ENCODE peak calls at places on chromosomes 6 and 20, in nine cellular contexts. E is neural progenitor cell; P is psoas muscle; V is Caco-2; T is cardiac muscle cell; Y is astrocyte; M is spleen; X is effector memory CD4-positive, alpha-beta T cell; S is pancreas. O is an unnamed sample. For H3K27me3 and H3K9me3, the result is how much of the 10 kb centered on the place peaks cover.

GRCh38 chr6:16909599-16910360 is 148.5 kb upstream of the ATXN1 start:
- DNase-seq in Y (peak), X (no peak), M (no peak), V (no peak), E (no peak), T (no peak), P (no peak), S (no peak), O (no peak)

GRCh38 chr6:136566007-136566487 is 15.8 kb upstream of the MAP7 start:
- DNase-seq in X (no peak), T (no peak), Y (no peak), M (peak), P (no peak), E (no peak), S (no peak), V (no peak), O (no peak)

GRCh38 chr20:7226156-7226555 is 458.7 kb downstream of the BMP2 start:
- DNase-seq in Y (no peak), M (no peak), S (no peak), X (no peak), E (no peak), V (no peak), P (no peak), T (no peak), O (no peak)

GRCh38 chr6:157535354-157536217 is 154.6 kb downstream of the ZDHHC14 start:
- DNase-seq in T (no peak), Y (peak), P (no peak), V (no peak), X (no peak), S (no peak), M (no peak), E (no peak), O (peak)

GRCh38 chr6:127879685-127880084 is 21.2 kb downstream of the THEMIS start:
- DNase-seq in V (peak), T (peak), X (no peak), Y (peak), P (peak), E (peak), S (no peak), M (peak), O (peak)

GRCh38 chr20:9110365-9110764 is 41.5 kb downstream of the PLCB4 start:
- DNase-seq in T (no peak), E (no peak), V (no peak), P (no peak), X (no peak), M (no peak), Y (peak), S (no peak), O (peak)

GRCh38 chr6:90103056-90103793 is 193.4 kb downstream of the BACH2 start:
- DNase-seq in V (no peak), S (no peak), T (no peak), Y (peak), P (no peak), M (no peak), E (no peak), X (no peak), O (no peak)

GRCh38 chr6:85674604-85675003 is 31.9 kb upstream of the SYNCRIP start:
- DNase-seq in E (no peak), S (no peak), M (no peak), P (no peak), T (no peak), X (no peak), V (no peak), Y (no peak), O (no peak)

GRCh38 chr20:46058656-46059281 is 29.8 kb downstream of the SLC12A5 start:
- DNase-seq in P (no peak), M (no peak), V (no peak), E (peak), S (peak), X (no peak), Y (no peak), T (peak), O (no peak)
- H3K4me3 ChIP-seq in P (peak), M (peak), V (no peak), E (peak), S (no peak), X (peak), Y (peak), T (no peak), O (no peak)

GRCh38 chr20:63451821-63452220 is 20.6 kb downstream of the KCNQ2 start:
- DNase-seq in P (no peak), M (no peak), Y (no peak), T (no peak), S (no peak), V (no peak), E (no peak), X (no peak), O (no peak)

GRCh38 chr20:63453029-63453523 is 19.4 kb downstream of the KCNQ2 start:
- DNase-seq in X (no peak), P (no peak), Y (no peak), T (no peak), M (no peak), E (no peak), S (no peak), V (no peak), O (no peak)

GRCh38 chr20:63454729-63455567 is 17.5 kb downstream of the KCNQ2 start:
- DNase-seq in Y (no peak), M (no peak), X (no peak), T (no peak), P (no peak), E (no peak), S (no peak), V (no peak), O (no peak)

GRCh38 chr20:63449796-63450730 is 22.4 kb downstream of the KCNQ2 start:
- DNase-seq in E (no peak), Y (no peak), X (no peak), S (no peak), P (no peak), M (no peak), T (no peak), V (no peak), O (no peak)

GRCh38 chr20:63452341-63453028 is 20.0 kb downstream of the KCNQ2 start:
- DNase-seq in V (no peak), P (no peak), M (no peak), X (no peak), T (no peak), E (no peak), S (no peak), Y (no peak), O (no peak)
- H3K27me3 ChIP-seq in V (under half), P (half or more), M (half or more), X (under half), T (under half), E (under half), S (under half), Y (under half), O (under half)

GRCh38 chr6:13676551-13677156 is 35.0 kb downstream of the RANBP9 start:
- DNase-seq in Y (no peak), S (no peak), T (no peak), V (no peak), E (no peak), M (no peak), X (no peak), P (no peak), O (no peak)
- H3K9me3 ChIP-seq in Y (under half), S (under half), T (under half), V (under half), E (under half), M (under half), X (under half), P (under half), O (under half)

GRCh38 chr6:99613398-99613704 is 6.7 kb downstream of the PRDM13 start:
- DNase-seq in S (no peak), X (no peak), M (peak), E (peak), Y (no peak), V (no peak), T (peak), P (peak), O (peak)
- H3K4me3 ChIP-seq in S (peak), X (peak), M (peak), E (peak), Y (no peak), V (peak), T (peak), P (peak), O (peak)

DNA sequence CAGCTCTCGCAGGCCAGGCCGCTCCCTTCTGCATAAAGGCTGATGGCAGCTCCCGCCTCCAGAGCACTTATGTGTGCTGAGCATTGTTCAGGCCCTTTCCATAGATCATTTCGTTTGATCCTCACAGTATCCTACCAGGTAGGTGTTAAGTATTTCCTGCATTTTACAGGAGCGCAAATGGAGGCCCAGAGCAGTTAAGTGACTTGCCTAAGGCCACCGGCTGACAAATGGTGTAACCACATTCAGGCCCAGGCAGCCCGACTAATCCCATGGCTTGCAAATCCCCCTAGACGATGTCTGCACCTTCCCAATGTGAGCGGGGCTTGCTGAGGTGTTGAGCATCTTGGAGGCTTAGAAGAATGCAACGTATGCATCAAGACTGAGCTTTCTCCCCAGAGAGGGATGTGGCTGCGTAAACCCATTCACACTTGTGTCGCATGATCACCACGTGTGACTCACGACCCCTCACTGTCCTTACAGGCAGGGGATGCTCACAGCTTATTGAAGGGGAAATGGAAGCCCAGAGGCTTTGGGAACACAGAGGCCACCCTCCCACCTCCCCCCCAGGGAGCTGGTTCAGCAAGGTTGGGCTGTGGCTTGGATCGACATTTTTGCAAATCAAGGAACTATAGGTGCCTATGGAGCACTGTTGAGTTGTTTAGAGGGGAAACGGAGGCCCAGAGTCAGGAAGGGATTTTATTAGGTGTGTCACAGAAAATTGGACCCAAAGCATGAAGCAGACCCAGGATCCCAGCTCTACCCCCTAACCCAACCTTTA is 7.0 kb downstream of the BPIFB2 start:
- DNase-seq in P (no peak), M (peak), E (peak), Y (no peak), S (no peak), X (no peak), V (no peak), T (no peak), O (no peak)
- H3K27me3 ChIP-seq in P (half or more), M (under half), E (under half), Y (under half), S (under half), X (under half), V (under half), T (under half), O (under half)

GRCh38 chr6:22631101-22631500 is 61.7 kb downstream of the HDGFL1 start:
- DNase-seq in V (no peak), E (peak), X (no peak), P (no peak), M (no peak), Y (peak), T (no peak), S (no peak), O (no peak)

GRCh38 chr6:22642254-22642653 is 72.9 kb downstream of the HDGFL1 start:
- DNase-seq in T (no peak), V (no peak), Y (peak), S (no peak), X (no peak), M (no peak), P (no peak), E (no peak), O (no peak)

GRCh38 chr6:22632561-22632960 is 63.2 kb downstream of the HDGFL1 start:
- DNase-seq in T (no peak), P (no peak), V (no peak), X (no peak), M (no peak), E (peak), Y (no peak), S (no peak), O (no peak)

GRCh38 chr6:22637781-22638180 is 68.4 kb downstream of the HDGFL1 start:
- DNase-seq in Y (no peak), E (no peak), T (no peak), M (no peak), P (no peak), X (no peak), V (no peak), S (no peak), O (no peak)

GRCh38 chr6:22636450-22636849 is 67.1 kb downstream of the HDGFL1 start:
- DNase-seq in X (no peak), E (no peak), T (no peak), V (no peak), M (no peak), Y (peak), P (no peak), S (no peak), O (no peak)
- H3K9me3 ChIP-seq in X (under half), E (under half), T (under half), V (under half), M (under half), Y (under half), P (under half), S (under half), O (under half)

O was measured in MG63.